ENCODE peak calls at places on chromosomes 3 and 15, in five cellular contexts. G, E, W, X and R are unnamed samples. For H3K27me3, the result is how much of the 10 kb centered on the place peaks cover.

GRCh38 chr3:170204509-170204908 is 17.7 kb upstream of the PRKCI start:
- DNase-seq in G (no peak), E (no peak), W (no peak), X (no peak), R (no peak)

GRCh38 chr15:70258369-70259029 is 160.8 kb upstream of the TLE3 start:
- DNase-seq in G (no peak), E (no peak), W (peak), X (no peak), R (no peak)

GRCh38 chr15:96262097-96262496 is 68.4 kb upstream of the NR2F2 start:
- DNase-seq in G (no peak), E (no peak), W (no peak), X (no peak), R (no peak)

GRCh38 chr3:60131607-60132006 is 1081.8 kb upstream of the CFAP20DC start:
- DNase-seq in G (no peak), E (no peak), W (no peak), X (no peak), R (no peak)

GRCh38 chr3:76307556-76307955 is 522.2 kb upstream of the ZNF717 start:
- DNase-seq in G (no peak), E (no peak), W (no peak), X (no peak), R (no peak)

GRCh38 chr3:128112406-128112968 is 11.1 kb downstream of the RUVBL1 start:
- DNase-seq in G (no peak), E (no peak), W (no peak), X (no peak), R (no peak)

GRCh38 chr15:35293353-35294130 is 208.4 kb upstream of the NANOGP8 start:
- DNase-seq in G (no peak), E (no peak), W (no peak), X (no peak), R (no peak)

GRCh38 chr15:51492528-51492927 is 130.0 kb downstream of the DMXL2 start:
- DNase-seq in G (no peak), E (no peak), W (no peak), X (no peak), R (no peak)

GRCh38 chr3:107884719-107885460 is 205.9 kb downstream of the CD47 start:
- DNase-seq in G (no peak), E (peak), W (no peak), X (no peak), R (no peak)

GRCh38 chr3:46895761-46896160 is 18.2 kb downstream of the PTH1R start:
- DNase-seq in G (no peak), E (no peak), W (no peak), X (no peak), R (no peak)

GRCh38 chr3:9397911-9398714 is 698 bp downstream of the SETD5 start:
- DNase-seq in G (peak), E (peak), W (peak), X (no peak), R (peak)

GRCh38 chr3:73412020-73412419 is 212.7 kb downstream of the PDZRN3 start:
- DNase-seq in G (no peak), E (no peak), W (no peak), X (no peak), R (no peak)
- H3K4me3 ChIP-seq in G (no peak), E (no peak), W (no peak), X (no peak), R (no peak)

DNA sequence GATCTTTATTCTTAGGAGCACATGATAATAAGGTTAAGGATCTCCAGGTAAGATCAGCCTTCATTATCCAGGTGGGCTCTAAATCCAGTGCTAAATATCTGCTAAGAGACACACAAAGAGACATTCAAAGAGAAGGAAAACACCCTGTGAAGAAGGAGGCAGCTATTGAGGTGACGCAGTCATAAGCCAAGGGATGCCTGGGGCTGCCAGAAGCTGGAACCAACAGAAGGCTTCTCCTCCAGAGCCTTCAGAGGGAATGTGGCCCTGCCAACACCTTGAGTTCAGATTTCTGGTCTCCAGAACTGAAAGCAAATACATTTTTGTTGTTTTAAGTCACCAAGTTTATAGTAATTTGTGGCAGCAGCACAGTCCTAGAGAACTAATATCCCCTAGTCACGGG is 152.1 kb upstream of the HES1 start:
- DNase-seq in G (no peak), E (no peak), W (no peak), X (no peak), R (no peak)
- H3K27me3 ChIP-seq in G (under half), E (under half), W (under half), X (under half), R (under half)

DNA sequence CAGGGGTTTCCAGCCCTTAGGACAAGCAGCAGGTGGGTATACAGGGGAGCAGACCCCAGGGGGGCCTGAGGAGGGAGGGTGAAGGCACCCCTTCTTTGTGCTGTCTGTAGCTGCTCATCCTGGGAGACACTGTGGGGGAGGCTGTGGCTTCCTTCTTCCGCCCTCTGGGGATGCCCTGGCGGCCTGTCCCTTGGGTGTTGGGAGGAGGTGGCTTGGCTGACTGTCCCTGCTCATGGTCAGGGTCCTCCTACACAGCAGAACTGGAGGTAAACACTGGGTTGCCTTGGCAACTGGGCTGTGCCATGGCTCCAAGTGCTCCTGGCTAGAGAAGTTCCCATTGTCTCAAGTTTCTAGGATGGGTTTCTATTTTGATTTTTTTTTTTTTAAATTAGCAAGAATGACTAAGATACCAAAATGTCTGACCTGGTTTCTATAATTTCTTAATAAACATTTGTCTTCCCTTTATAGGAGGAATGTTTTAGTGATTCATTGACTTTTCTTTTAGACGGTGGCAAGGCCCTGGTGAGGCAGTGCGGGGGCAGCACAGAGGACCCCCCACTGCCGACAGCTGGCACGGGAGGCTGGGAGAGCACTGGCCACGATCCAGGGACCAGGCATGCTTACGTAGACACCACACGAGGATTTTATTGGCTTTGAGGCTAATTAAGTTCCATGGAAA is 12.4 kb downstream of the KLF13 start:
- DNase-seq in G (peak), E (no peak), W (peak), X (no peak), R (no peak)
- H3K4me3 ChIP-seq in G (peak), E (no peak), W (no peak), X (peak), R (no peak)

DNA sequence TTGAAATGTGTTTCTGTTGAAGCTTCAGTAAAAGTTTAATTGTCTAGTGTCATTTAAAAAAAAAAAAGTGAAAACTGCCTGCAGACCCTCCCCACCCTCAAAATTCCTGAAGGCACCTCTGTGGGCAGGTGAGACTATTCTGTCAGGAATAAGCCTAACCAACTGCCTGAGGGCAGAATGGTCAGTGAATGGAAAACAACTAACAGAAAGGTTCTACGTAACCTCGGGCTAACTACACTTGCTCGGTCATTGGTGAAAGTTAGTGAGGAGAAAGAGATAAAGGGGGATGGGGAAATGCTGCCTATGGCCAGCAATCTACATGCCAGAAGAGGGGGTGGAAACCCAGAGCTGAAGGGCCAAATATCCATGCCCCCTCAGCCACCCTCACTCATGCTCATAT is 108.6 kb upstream of the SLC24A5 start:
- DNase-seq in G (no peak), E (no peak), W (no peak), X (no peak), R (no peak)
- H3K27me3 ChIP-seq in G (under half), E (under half), W (under half), X (under half), R (under half)

DNA sequence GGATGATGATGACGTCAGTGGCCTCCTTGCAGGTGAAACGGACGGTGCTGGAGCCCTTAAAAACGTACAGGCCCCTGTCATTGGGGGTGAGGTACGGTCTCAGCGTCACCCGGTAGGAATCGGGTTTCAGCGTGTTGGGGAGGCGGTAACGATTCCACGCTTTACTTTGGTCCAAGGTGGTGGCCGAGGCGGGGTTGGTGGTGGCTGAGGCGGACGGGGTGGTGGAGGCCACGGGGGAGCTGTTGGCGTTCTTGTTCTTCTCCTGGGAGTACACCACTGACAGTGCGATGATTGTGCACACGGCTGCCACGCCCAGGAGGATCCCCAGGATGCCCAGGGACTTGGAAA is 8.5 kb downstream of the ANPEP start:
- DNase-seq in G (no peak), E (no peak), W (peak), X (no peak), R (no peak)
- H3K4me3 ChIP-seq in G (no peak), E (no peak), W (peak), X (no peak), R (no peak)

DNA sequence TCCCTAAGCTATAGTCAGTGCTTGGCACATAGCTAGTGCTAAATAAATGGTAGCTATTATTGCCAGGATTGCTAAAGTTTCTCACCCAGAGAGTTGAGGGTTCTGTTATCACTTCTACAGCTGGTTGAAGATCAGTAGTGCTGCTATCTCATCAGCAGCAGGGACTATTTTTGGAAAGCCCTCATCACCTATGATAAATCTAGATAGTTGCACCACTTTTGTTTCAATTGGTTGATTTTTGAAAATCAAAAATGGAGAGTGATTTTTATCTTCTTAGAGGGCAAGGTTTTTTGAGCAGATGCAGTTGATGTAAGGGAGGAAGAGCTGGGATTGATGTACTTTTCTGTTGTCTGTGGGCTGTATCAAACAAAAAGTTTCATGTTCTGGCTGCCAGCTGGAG is 101.6 kb downstream of the ST6GAL1 start:
- DNase-seq in G (no peak), E (no peak), W (no peak), X (no peak), R (no peak)
- H3K27me3 ChIP-seq in G (under half), E (under half), W (under half), X (under half), R (under half)